ENCODE peak calls at places on chromosome 1, in nine cellular contexts. Y is naive thymus-derived CD8-positive, alpha-beta T cell; P is progenitor cell of endocrine pancreas; A is CD4-positive, alpha-beta T cell; L is GOT3; H is Kasumi-1; Q is activated CD4-positive, alpha-beta T cell treated with anti-CD3 and anti-CD28 coated beads, Interleukin-2, amount 10 ng/mL, durations not matched to agents 7 days and 5 days; X is hypothalamus; N is stimulated activated CD4-positive, alpha-beta T cell treated with anti-CD3 and anti-CD28 coated beads, Interleukin-1b, Interleukin-23, amount 100 ng/mL, for 48 hours. D is an unnamed sample.

GRCh38 chr1:150484861-150485260 is 2.4 kb upstream of the TARS2 start:
- DNase-seq in Y (no peak), P (no peak), A (no peak), L (no peak), H (peak; percentile 68), Q (no peak), X (no peak), N (no peak), D (no peak)

GRCh38 chr1:22749919-22750670 is 39.5 kb downstream of the EPHB2 start:
- DNase-seq in Y (no peak), P (no peak), A (no peak), L (no peak), H (peak; percentile 60), Q (no peak), X (no peak), N (peak; percentile 6), D (no peak)

GRCh38 chr1:156625436-156626078 is 6.3 kb downstream of the HAPLN2 start:
- DNase-seq in Y (peak; percentile 73), P (peak; percentile 41), A (peak; percentile 61), L (no peak), H (peak; percentile 36), Q (peak; percentile 71), X (peak; percentile 57), N (peak; percentile 38), D (no peak)

GRCh38 chr1:53385276-53385932 is 57.5 kb upstream of the LRP8 start:
- DNase-seq in Y (no peak), P (no peak), A (no peak), L (no peak), H (no peak), Q (no peak), X (no peak), N (no peak), D (no peak)

GRCh38 chr1:68269637-68270430 is 37.5 kb upstream of the WLS start:
- DNase-seq in Y (no peak), P (no peak), A (no peak), L (no peak), H (no peak), Q (no peak), X (no peak), N (no peak), D (no peak)

GRCh38 chr1:107057197-107058133 is 991 bp downstream of the PRMT6 start:
- DNase-seq in Y (peak; percentile 35), P (peak; percentile 39), A (no peak), L (peak; percentile 1), H (peak; percentile 32), Q (peak; percentile 30), X (peak; percentile 54), N (peak; percentile 41), D (peak; percentile 58)

GRCh38 chr1:234871710-234872262 is 256.9 kb downstream of the TOMM20 start:
- DNase-seq in Y (no peak), P (no peak), A (no peak), L (no peak), H (no peak), Q (no peak), X (no peak), N (no peak), D (no peak)

GRCh38 chr1:170145061-170145460 is 698 bp upstream of the NTMT2 start:
- DNase-seq in Y (no peak), P (no peak), A (no peak), L (no peak), H (no peak), Q (no peak), X (no peak), N (no peak), D (no peak)

GRCh38 chr1:172360511-172360910 is 60.0 kb upstream of the C1orf105 start:
- DNase-seq in Y (no peak), P (peak; percentile 12), A (no peak), L (no peak), H (no peak), Q (no peak), X (no peak), N (no peak), D (no peak)

GRCh38 chr1:197725044-197725443 is 50.2 kb downstream of the DENND1B start:
- DNase-seq in Y (no peak), P (no peak), A (no peak), L (no peak), H (peak; percentile 19), Q (no peak), X (no peak), N (no peak), D (no peak)

GRCh38 chr1:20472121-20472520 is 13.9 kb downstream of the CAMK2N1 start:
- DNase-seq in Y (no peak), P (no peak), A (no peak), L (no peak), H (no peak), Q (no peak), X (no peak), N (no peak), D (no peak)

GRCh38 chr1:33338495-33339211 is 17.8 kb upstream of the A3GALT2 start:
- DNase-seq in Y (no peak), P (no peak), A (no peak), L (no peak), H (peak; percentile 60), Q (no peak), X (no peak), N (no peak), D (no peak)

GRCh38 chr1:95116666-95117206 is 419 bp upstream of the TLCD4 start:
- DNase-seq in Y (peak; percentile 27), P (peak; percentile 64), A (peak; percentile 37), L (no peak), H (peak; percentile 72), Q (peak; percentile 48), X (peak; percentile 27), N (peak; percentile 53), D (peak; percentile 38)

GRCh38 chr1:247177755-247178154 is 5.9 kb upstream of the ZNF124 start:
- DNase-seq in Y (no peak), P (no peak), A (no peak), L (no peak), H (no peak), Q (no peak), X (no peak), N (no peak), D (no peak)

GRCh38 chr1:215899901-215900300 is 332.8 kb downstream of the KCTD3 start:
- DNase-seq in Y (no peak), P (no peak), A (no peak), L (no peak), H (no peak), Q (no peak), X (no peak), N (no peak), D (no peak)

GRCh38 chr1:11761988-11762406 is at the start of gene C1orf167:
- DNase-seq in Y (no peak), P (no peak), A (no peak), L (no peak), H (no peak), Q (peak; percentile 29), X (no peak), N (peak; percentile 30), D (no peak)

GRCh38 chr1:9413143-9413876 is 120.6 kb downstream of the SPSB1 start:
- DNase-seq in Y (no peak), P (no peak), A (no peak), L (peak; percentile 44), H (no peak), Q (peak; percentile 46), X (no peak), N (peak; percentile 77), D (peak; percentile 51)